ENCODE peak calls at places on chromosome 7, in four cellular contexts. O, M, P and B are unnamed samples.
A peak's percentile ranks its signal among the peaks of the same experiment; 100 is the strongest.

GRCh38 chr7:149325248-149325647 is 63.3 kb downstream of the ZNF783 start:
- DNase-seq in M (no peak), O (no peak), P (no peak), B (no peak)

GRCh38 chr7:127792528-127793342 is 140.7 kb downstream of the SND1 start:
- DNase-seq in M (peak; percentile 19), O (peak; percentile 54), P (peak; percentile 35), B (no peak)

GRCh38 chr7:28956608-28957063 is 1.5 kb downstream of the TRIL start:
- DNase-seq in O (peak; percentile 65), M (peak; percentile 38), P (peak; percentile 79), B (no peak)

GRCh38 chr7:104967595-104967994 is 46.4 kb upstream of the KMT2E start:
- DNase-seq in O (no peak), P (no peak), M (no peak), B (no peak)

GRCh38 chr7:12685550-12685949 is 1.9 kb upstream of the ARL4A start:
- DNase-seq in M (peak; percentile 71), P (no peak), O (peak; percentile 47), B (no peak)

GRCh38 chr7:55641811-55642210 is 69.5 kb upstream of the VOPP1 start:
- DNase-seq in P (no peak), O (no peak), M (no peak), B (peak; percentile 20)

GRCh38 chr7:27933691-27934565 is 194.0 kb downstream of the TAX1BP1 start:
- DNase-seq in P (no peak), O (no peak), M (no peak), B (no peak)

GRCh38 chr7:48009257-48009656 is 19.6 kb downstream of the SUN3 start:
- DNase-seq in O (no peak), M (no peak), P (no peak), B (no peak)

GRCh38 chr7:47148541-47149207 is 433.2 kb downstream of the TNS3 start:
- DNase-seq in O (no peak), P (no peak), M (no peak), B (no peak)

GRCh38 chr7:7565746-7566650 is 686 bp upstream of the MIOS start:
- DNase-seq in P (peak; percentile 49), M (peak; percentile 8), O (no peak), B (peak; percentile 64)

GRCh38 chr7:64608116-64608910 is 45.4 kb upstream of the ZNF680 start:
- DNase-seq in M (no peak), P (no peak), O (no peak), B (no peak)

GRCh38 chr7:16318989-16319915 is 102.1 kb downstream of the CRPPA start:
- DNase-seq in M (peak; percentile 6), P (no peak), O (no peak), B (peak; percentile 31)

GRCh38 chr7:46160861-46161260 is 239.8 kb upstream of the IGFBP3 start:
- DNase-seq in P (no peak), O (no peak), M (no peak), B (peak; percentile 76)

GRCh38 chr7:87476179-87476557 is 688 bp upstream of the ABCB4 start:
- DNase-seq in P (no peak), M (no peak), O (no peak), B (no peak)

GRCh38 chr7:159126496-159127345 is 17.9 kb downstream of the VIPR2 start:
- DNase-seq in P (no peak), O (peak; percentile 18), M (no peak), B (no peak)

GRCh38 chr7:136594739-136595144 is 273.7 kb upstream of the CHRM2 start:
- DNase-seq in M (no peak), O (no peak), P (no peak), B (no peak)

GRCh38 chr7:47887016-47887640 is 61.1 kb downstream of the PKD1L1 start:
- DNase-seq in M (no peak), P (no peak), O (no peak), B (no peak)

GRCh38 chr7:47291461-47292051 is 290.4 kb downstream of the TNS3 start:
- DNase-seq in P (no peak), O (no peak), M (peak; percentile 43), B (peak; percentile 87)

GRCh38 chr7:73850781-73851207 is 8.5 kb upstream of the METTL27 start:
- DNase-seq in O (no peak), P (peak; percentile 9), M (peak; percentile 80), B (peak; percentile 97)

GRCh38 chr7:90412458-90413184 is 9.4 kb downstream of the CLDN12 start:
- DNase-seq in O (peak; percentile 79), P (peak; percentile 45), M (no peak), B (no peak)

GRCh38 chr7:16891338-16891737 is 9.6 kb upstream of the AGR3 start:
- DNase-seq in M (peak; percentile 12), O (no peak), P (no peak), B (peak; percentile 29)

GRCh38 chr7:100983451-100984187 is 14.3 kb downstream of the MUC12 start:
- DNase-seq in M (no peak), P (no peak), O (no peak), B (peak; percentile 91)

GRCh38 chr7:107528461-107528860 is 35.3 kb downstream of the COG5 start:
- DNase-seq in P (no peak), O (no peak), M (no peak), B (no peak)

GRCh38 chr7:77239471-77239870 is 39.9 kb upstream of the FGL2 start:
- DNase-seq in O (no peak), M (no peak), P (no peak), B (no peak)

GRCh38 chr7:128844777-128845311 is 14.6 kb downstream of the FLNC start:
- DNase-seq in P (no peak), O (no peak), M (no peak), B (no peak)

GRCh38 chr7:122844191-122844988 is 41.9 kb downstream of the CADPS2 start:
- DNase-seq in M (no peak), O (no peak), P (no peak), B (no peak)

GRCh38 chr7:105015631-105015965 is 1.6 kb downstream of the KMT2E start:
- DNase-seq in P (no peak), M (no peak), O (no peak), B (no peak)

DNA sequence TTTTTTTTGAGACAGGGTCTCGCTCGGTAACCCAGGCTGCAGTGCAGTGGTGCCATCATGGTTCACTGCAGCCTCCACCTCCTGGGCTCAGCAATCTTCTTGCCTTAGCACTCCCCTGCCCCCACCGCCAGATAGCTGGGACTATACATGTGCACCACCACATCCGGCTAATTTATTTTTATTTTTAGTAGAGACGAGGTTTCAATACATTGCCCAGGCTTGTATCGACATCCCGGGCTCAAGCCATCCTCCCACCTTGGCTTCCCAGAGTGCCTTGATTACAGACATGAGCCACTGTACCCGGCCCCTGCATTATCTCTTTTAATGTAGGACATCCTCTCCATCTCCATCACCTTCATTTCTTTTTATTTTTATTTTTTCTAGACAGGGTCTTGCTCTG is 213.3 kb downstream of the CUX1 start:
- DNase-seq in O (no peak), P (no peak), M (no peak), B (no peak)
- H3K27ac ChIP-seq in O (no peak overlapping the region), P (no peak overlapping the region), M (no peak overlapping the region), B (no peak overlapping the region)

DNA sequence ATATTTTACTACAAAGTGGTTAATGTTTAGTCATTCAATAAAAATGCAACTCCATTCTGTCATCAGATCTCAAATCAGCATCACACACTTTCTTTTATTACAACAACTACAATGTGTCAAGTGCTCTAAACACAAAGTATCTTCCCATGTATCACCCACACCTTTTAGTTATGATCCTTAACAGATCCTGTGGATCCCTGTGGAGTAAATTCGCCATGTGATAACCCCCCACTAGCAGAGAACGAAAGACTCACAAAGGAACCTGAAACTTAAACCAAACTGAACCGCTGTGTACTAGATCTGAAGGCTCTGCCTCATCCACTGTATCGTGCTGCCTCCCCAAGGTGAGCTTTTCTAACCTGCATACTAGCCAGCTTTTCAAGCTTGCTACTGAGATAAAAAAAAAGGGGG is 1.8 kb downstream of the DPY19L1 start:
- DNase-seq in O (no peak), P (no peak), M (peak; percentile 29), B (no peak)
- H3K27ac ChIP-seq in O (no peak overlapping the region), P (no peak overlapping the region), M (peak overlapping the region; percentile 96), B (no peak overlapping the region)

DNA sequence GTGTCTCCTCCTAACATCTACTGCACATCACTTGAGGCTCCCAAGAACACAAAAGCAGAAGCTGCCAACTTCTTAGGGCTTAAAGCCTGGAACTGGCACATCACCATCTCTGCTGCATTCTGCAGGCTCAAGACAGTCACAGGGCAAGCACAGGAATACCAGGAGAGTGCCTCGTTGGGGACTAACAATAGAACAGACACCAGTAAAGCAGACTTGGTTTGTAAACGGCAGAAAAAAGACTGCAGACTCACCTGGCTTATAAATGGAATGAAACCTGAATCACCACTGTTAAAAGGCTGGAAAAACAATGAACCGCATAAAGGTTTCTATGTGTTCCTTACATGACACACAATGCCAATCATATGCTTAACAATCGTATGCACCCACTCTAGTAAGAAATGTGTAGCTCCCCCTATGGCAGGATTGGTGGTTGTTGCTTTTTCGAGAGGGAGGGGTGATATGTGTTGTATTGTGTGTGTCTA is 12.8 kb downstream of the RHEB start:
- DNase-seq in P (no peak), M (no peak), O (no peak), B (peak; percentile 59)
- H3K27ac ChIP-seq in P (no peak overlapping the region), M (peak overlapping the region; percentile 52), O (no peak overlapping the region), B (peak overlapping the region; percentile 74)

GRCh38 chr7:134885967-134886352 is 100.3 kb upstream of the AGBL3 start:
- DNase-seq in M (peak; percentile 53), P (no peak), O (no peak), B (no peak)
- H3K27ac ChIP-seq in M (peak overlapping the region; percentile 83), P (peak overlapping the region; percentile 65), O (peak overlapping the region; percentile 35), B (peak overlapping the region; percentile 45)